ENCODE peak calls at places on chromosome 7, in five cellular contexts. H is Calu3, C is cardiac muscle cell, Q is NCI-H1092 treated with DMSO at 0.1 percent for 48 hours, I is anterior cingulate cortex. D is an unnamed sample.

GRCh38 chr7:125572414-125572813 is 642.8 kb upstream of the POT1 start:
- DNase-seq in H (no peak), C (no peak), Q (no peak), I (no peak), D (no peak)

GRCh38 chr7:81780914-81781693 is 11.3 kb upstream of the HGF start:
- DNase-seq in H (no peak), C (no peak), Q (no peak), I (no peak), D (no peak)

GRCh38 chr7:90788057-90788456 is 191.9 kb downstream of the CDK14 start:
- DNase-seq in H (no peak), C (no peak), Q (no peak), I (no peak), D (no peak)

GRCh38 chr7:135877799-135878198 is 99.4 kb downstream of the MTPN start:
- DNase-seq in H (peak), C (no peak), Q (no peak), I (no peak), D (no peak)

GRCh38 chr7:148142660-148143248 is 447.8 kb upstream of the C7orf33 start:
- DNase-seq in H (peak), C (peak), Q (peak), I (no peak), D (peak)

GRCh38 chr7:100372694-100373093 is 593 bp upstream of the PILRA start:
- DNase-seq in H (no peak), C (no peak), Q (no peak), I (no peak), D (no peak)

GRCh38 chr7:116142850-116143249 is 67.5 kb upstream of the TES start:
- DNase-seq in H (no peak), C (no peak), Q (no peak), I (no peak), D (peak)

GRCh38 chr7:43362652-43363428 is 220.1 kb upstream of the STK17A start:
- DNase-seq in H (peak), C (peak), Q (no peak), I (no peak), D (no peak)

GRCh38 chr7:479115-479947 is 40.3 kb downstream of the PDGFA start:
- DNase-seq in H (no peak), C (no peak), Q (no peak), I (no peak), D (no peak)

GRCh38 chr7:68697821-68698280 is 900.4 kb upstream of the AUTS2 start:
- DNase-seq in H (no peak), C (no peak), Q (no peak), I (no peak), D (no peak)

GRCh38 chr7:6709808-6710207 is 3.1 kb upstream of the ZNF12 start:
- DNase-seq in H (no peak), C (no peak), Q (no peak), I (no peak), D (no peak)

GRCh38 chr7:81280531-81280930 is 361.7 kb upstream of the SEMA3C start:
- DNase-seq in H (no peak), C (no peak), Q (no peak), I (no peak), D (no peak)

GRCh38 chr7:116790025-116790424 is 72.4 kb upstream of the CAPZA2 start:
- DNase-seq in H (no peak), C (no peak), Q (no peak), I (no peak), D (no peak)

GRCh38 chr7:133934262-133934973 is 192.7 kb upstream of the LRGUK start:
- DNase-seq in H (no peak), C (no peak), Q (no peak), I (no peak), D (no peak)

GRCh38 chr7:25068814-25069213 is 56.2 kb downstream of the CYCS start:
- DNase-seq in H (no peak), C (no peak), Q (no peak), I (no peak), D (no peak)

D was measured in CD4-positive, CD25-positive, alpha-beta regulatory T cell.